ENCODE peak calls at places on chromosomes 6 and 20, in nine cellular contexts. N is tibial artery, Z is GM10248, S is PC-9, Q is heart right ventricle, E is IMR-90, B is Calu3, K is GM12865, W is uterus. Y is an unnamed sample.

GRCh38 chr20:59269396-59270025 is 30.9 kb upstream of the EDN3 start:
- DNase-seq in E (no peak), W (no peak), Q (no peak), B (no peak), Z (no peak), S (no peak), N (no peak), K (no peak), Y (no peak)

GRCh38 chr6:53768636-53769035 is 26.2 kb upstream of the LRRC1 start:
- DNase-seq in E (peak; percentile 28), W (no peak), S (no peak), Z (no peak), B (no peak), Q (no peak), K (no peak), N (no peak), Y (no peak)

GRCh38 chr6:11889574-11889973 is 111.0 kb upstream of the ADTRP start:
- DNase-seq in Z (no peak), W (no peak), N (no peak), K (no peak), S (no peak), B (no peak), Q (no peak), E (peak; percentile 49), Y (no peak)

GRCh38 chr6:167906899-167907298 is 80.2 kb downstream of the AFDN start:
- DNase-seq in Z (no peak), B (no peak), N (peak; percentile 45), K (no peak), Q (peak; percentile 44), W (no peak), S (no peak), E (no peak), Y (no peak)

GRCh38 chr6:30685977-30686907 is at the start of gene PPP1R18:
- DNase-seq in W (peak; percentile 87), N (peak; percentile 88), Z (peak; percentile 76), K (peak; percentile 85), E (peak; percentile 49), S (peak; percentile 79), B (peak; percentile 63), Q (peak; percentile 87), Y (no peak)

GRCh38 chr20:18692453-18692852 is 104.6 kb downstream of the DTD1 start:
- DNase-seq in S (no peak), B (no peak), E (peak; percentile 3), N (no peak), K (no peak), W (no peak), Z (no peak), Q (no peak), Y (no peak)

GRCh38 chr6:89951574-89952360 is 57.5 kb downstream of the GJA10 start:
- DNase-seq in S (no peak), Q (no peak), K (no peak), W (no peak), E (peak; percentile 31), Z (no peak), B (no peak), N (no peak), Y (no peak)

GRCh38 chr6:143765422-143766184 is 77.5 kb upstream of the LTV1 start:
- DNase-seq in B (no peak), S (no peak), Q (no peak), N (no peak), Z (no peak), W (no peak), K (no peak), E (no peak), Y (no peak)

GRCh38 chr6:111794716-111795452 is 78.4 kb downstream of the FYN start:
- DNase-seq in Q (no peak), N (no peak), B (no peak), E (no peak), K (no peak), S (no peak), Z (no peak), W (no peak), Y (no peak)

GRCh38 chr6:99801805-99802204 is 192.2 kb downstream of the MCHR2 start:
- DNase-seq in K (no peak), Z (no peak), N (no peak), W (no peak), S (no peak), B (no peak), Q (no peak), E (no peak), Y (no peak)

DNA sequence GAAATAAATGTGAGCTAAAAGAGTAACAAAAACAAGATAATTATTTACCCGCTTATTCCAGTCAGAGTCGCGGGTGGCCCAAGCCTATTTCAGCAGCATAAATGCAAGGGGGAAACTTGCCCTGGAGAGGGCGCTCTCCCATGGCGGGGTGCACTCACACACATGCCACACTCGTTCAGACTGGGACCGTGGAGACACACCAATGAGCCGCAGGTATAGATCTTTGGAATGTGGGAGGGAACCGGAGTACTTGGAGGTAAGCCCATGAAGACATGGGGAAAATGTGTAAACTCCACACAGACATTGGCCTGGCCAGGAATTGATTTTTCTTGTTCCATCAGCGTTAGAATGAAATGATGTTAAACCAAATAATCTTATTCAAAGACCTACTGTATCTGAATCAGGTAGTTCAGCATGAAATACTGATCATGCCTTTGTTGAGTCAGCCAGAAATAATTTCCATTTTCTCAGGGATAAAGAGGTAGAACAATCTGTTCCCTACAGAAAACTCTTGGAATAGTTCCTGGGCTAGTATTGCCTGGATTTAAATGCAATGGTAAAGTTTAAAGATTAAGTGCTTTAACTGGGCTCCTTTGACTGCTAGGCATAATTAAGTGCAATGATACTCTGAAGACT is 191.5 kb downstream of the MCHR2 start:
- DNase-seq in S (no peak), Q (no peak), Z (no peak), B (peak; percentile 47), W (no peak), E (no peak), N (no peak), K (no peak), Y (no peak)
- TF ChIP-seq CTCF in S (peak; percentile 20), Q (no peak), Z (no peak), B (no peak), W (no peak), E (no peak), N (no peak), K (no peak), Y (no peak)

DNA sequence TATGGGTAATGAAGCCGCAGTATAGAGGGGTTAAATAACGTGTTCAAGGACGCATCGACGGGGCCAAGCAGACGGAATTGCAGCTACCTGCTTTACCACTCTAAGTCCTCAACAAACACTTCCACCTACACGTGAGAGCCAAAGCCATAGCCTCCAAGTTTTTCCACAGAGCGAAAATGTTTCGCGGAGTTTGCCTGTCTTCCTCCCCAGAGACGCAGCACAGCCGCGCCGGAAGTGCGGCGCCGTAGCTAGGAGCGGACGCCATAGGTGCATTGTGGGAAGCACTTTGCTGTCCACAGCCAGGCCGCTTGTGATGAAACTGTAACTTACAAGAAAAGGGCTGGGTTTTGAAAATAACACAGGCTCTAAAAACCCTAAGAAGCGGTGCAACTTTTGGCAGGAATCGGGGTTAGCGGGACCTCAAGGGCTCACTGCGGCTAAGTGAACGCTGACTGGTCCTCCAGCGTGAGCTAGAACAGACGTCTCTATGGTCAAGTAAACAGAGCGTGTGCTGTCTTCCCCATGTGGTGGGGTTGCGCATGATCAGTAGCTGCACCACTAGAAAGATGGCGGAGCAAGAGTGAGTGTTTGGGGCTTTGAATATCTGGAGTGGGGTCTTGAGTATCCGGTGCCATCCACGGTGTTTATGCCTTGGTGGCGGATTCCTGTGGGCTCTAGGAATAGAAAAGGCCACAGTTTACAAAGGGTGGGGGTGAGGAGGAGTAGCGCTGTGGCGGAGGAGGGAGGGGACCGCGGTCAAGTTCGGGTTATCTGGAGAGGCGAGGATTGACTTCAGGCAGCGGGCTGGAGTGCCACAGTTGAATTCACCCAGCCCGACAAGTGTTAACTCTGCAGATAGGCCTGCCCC is at the start of gene RPL7L1:
- DNase-seq in B (peak; percentile 88), Q (peak; percentile 80), W (peak; percentile 79), K (peak; percentile 91), Z (peak; percentile 83), E (peak; percentile 87), S (peak; percentile 74), N (peak; percentile 88), Y (peak; percentile 62)
- TF ChIP-seq CTCF in B (no peak), Q (no peak), W (no peak), K (no peak), Z (no peak), E (no peak), S (peak; percentile 14), N (peak; percentile 46), Y (no peak)

DNA sequence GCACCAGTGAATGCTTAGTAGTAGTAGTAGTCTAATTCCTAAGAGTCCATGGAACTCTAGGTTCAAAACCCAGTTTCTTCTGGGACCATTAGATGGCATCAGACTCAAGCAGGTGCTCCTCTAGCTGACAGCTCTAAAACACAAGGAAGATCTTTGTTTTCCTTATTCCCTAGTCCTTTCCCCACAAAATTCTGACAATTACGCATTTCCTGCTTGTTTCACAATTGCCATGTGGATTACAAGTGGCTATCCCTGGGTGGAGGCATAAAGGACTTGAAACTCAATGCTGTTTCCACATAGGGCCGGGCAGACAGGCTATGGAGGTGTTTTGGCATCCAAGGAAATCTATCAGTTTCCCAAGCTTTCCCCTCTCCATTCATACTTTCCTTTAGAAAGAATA is 9.2 kb upstream of the HLA-DOB start:
- DNase-seq in B (peak; percentile 32), Q (no peak), N (no peak), Z (no peak), E (peak; percentile 55), W (no peak), K (no peak), S (no peak), Y (peak; percentile 44)
- TF ChIP-seq CTCF in B (peak; percentile 25), Q (peak; percentile 57), N (peak; percentile 35), Z (peak; percentile 36), E (peak; percentile 36), W (peak; percentile 31), K (peak; percentile 11), S (peak; percentile 42), Y (peak; percentile 45)

GRCh38 chr20:57672953-57673575 is 36.8 kb downstream of the PMEPA1 start:
- DNase-seq in E (no peak), Q (no peak), N (no peak), S (no peak), K (no peak), Z (no peak), W (no peak), B (no peak), Y (no peak)

GRCh38 chr20:57672164-57672563 is 37.7 kb downstream of the PMEPA1 start:
- DNase-seq in S (no peak), Z (no peak), N (peak; percentile 77), K (no peak), Q (peak; percentile 51), W (no peak), E (peak; percentile 10), B (no peak), Y (no peak)

GRCh38 chr20:57670288-57671071 is 39.3 kb downstream of the PMEPA1 start:
- DNase-seq in S (peak; percentile 33), Z (no peak), B (no peak), E (no peak), Q (no peak), N (no peak), K (no peak), W (no peak), Y (no peak)

GRCh38 chr20:57671072-57671391 is 38.8 kb downstream of the PMEPA1 start:
- DNase-seq in W (no peak), B (no peak), E (no peak), Z (no peak), S (no peak), N (no peak), K (no peak), Q (no peak), Y (no peak)

DNA sequence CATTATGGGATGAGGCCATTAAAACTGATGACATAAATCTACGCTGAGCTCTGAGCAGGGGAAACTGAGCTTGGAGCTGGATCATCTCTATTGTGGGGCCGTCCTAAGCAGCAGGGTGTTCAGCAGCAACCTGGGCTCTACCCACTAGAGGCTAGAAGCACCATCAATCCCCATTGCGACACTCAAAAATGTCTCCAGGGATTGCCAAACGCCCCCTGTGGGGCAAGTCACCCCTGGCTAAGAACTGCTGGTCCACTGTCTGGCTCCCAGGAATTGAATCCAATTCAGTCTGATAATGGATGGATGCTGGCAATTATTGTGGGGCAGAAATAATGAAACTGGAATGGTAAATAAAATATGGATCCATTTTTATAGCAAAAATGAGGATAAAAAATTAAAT is 38.2 kb downstream of the PMEPA1 start:
- DNase-seq in N (no peak), E (no peak), W (no peak), K (no peak), B (no peak), Q (no peak), Z (no peak), S (no peak), Y (no peak)
- TF ChIP-seq CTCF in N (no peak), E (no peak), W (no peak), K (no peak), B (peak; percentile 26), Q (no peak), Z (no peak), S (no peak), Y (no peak)